ENCODE peak calls at places on chromosomes 13 and 19, in five cellular contexts. L, Y, P, O and S are unnamed samples.

GRCh38 chr13:91249370-91249769 is 98.1 kb upstream of the MIR17HG start:
- DNase-seq in L (no peak), Y (no peak), O (no peak), P (no peak), S (no peak)

GRCh38 chr13:41145136-41145908 is 12.7 kb upstream of the KBTBD6 start:
- DNase-seq in O (peak), Y (no peak), L (no peak), P (no peak), S (no peak)

GRCh38 chr13:26485288-26485687 is 72.2 kb upstream of the WASF3 start:
- DNase-seq in P (no peak), L (no peak), Y (no peak), O (no peak), S (no peak)

GRCh38 chr19:33393286-33394005 is 19.9 kb downstream of the CEBPG start:
- DNase-seq in Y (no peak), L (no peak), O (no peak), P (no peak), S (no peak)

GRCh38 chr13:100510208-100510997 is 78.2 kb downstream of the GGACT start:
- DNase-seq in Y (no peak), O (no peak), P (no peak), L (no peak), S (no peak)

GRCh38 chr13:39273953-39274352 is 235.7 kb downstream of the NHLRC3 start:
- DNase-seq in P (peak), L (no peak), Y (no peak), O (no peak), S (no peak)

GRCh38 chr19:5394907-5395505 is 54.4 kb upstream of the PTPRS start:
- DNase-seq in L (no peak), P (no peak), O (no peak), Y (peak), S (no peak)

GRCh38 chr13:103218253-103218652 is 152.0 kb upstream of the SLC10A2 start:
- DNase-seq in L (no peak), Y (no peak), P (no peak), O (no peak), S (no peak)

GRCh38 chr19:4390017-4390861 is 10.1 kb downstream of the SH3GL1 start:
- DNase-seq in L (no peak), Y (peak), P (no peak), O (no peak), S (no peak)

GRCh38 chr13:39016789-39017188 is 21.1 kb downstream of the PROSER1 start:
- DNase-seq in P (peak), O (no peak), Y (peak), L (no peak), S (no peak)

GRCh38 chr19:29098863-29099481 is 114.0 kb downstream of the UQCRFS1 start:
- DNase-seq in Y (no peak), O (peak), L (no peak), P (peak), S (no peak)

GRCh38 chr13:87954116-87954515 is 282.9 kb downstream of the SLITRK5 start:
- DNase-seq in O (no peak), L (no peak), Y (no peak), P (no peak), S (no peak)

GRCh38 chr13:41098761-41099160 is 33.8 kb downstream of the KBTBD6 start:
- DNase-seq in O (no peak), Y (no peak), P (no peak), L (no peak), S (no peak)

GRCh38 chr19:42198676-42199439 is 18.6 kb downstream of the DEDD2 start:
- DNase-seq in L (peak), P (no peak), Y (no peak), O (no peak), S (no peak)

GRCh38 chr13:27242642-27243185 is 8.6 kb upstream of the RPL21 start:
- DNase-seq in O (no peak), L (no peak), P (no peak), Y (no peak), S (no peak)

GRCh38 chr13:41645313-41645712 is 188.0 kb downstream of the RGCC start:
- DNase-seq in P (peak), O (peak), L (no peak), Y (no peak), S (no peak)

GRCh38 chr19:17753976-17754375 is 2.7 kb downstream of the FCHO1 start:
- DNase-seq in P (no peak), Y (no peak), L (no peak), O (no peak), S (no peak)

GRCh38 chr19:45049073-45049736 is 10.4 kb downstream of the CLASRP start:
- DNase-seq in O (no peak), L (no peak), P (no peak), Y (no peak), S (no peak)

GRCh38 chr19:44570984-44571684 is 41.7 kb upstream of the CEACAM20 start:
- DNase-seq in P (peak), L (peak), Y (peak), O (peak), S (no peak)

GRCh38 chr13:45496942-45497341 is 32.2 kb downstream of the COG3 start:
- DNase-seq in O (no peak), Y (no peak), P (no peak), L (no peak), S (no peak)

GRCh38 chr13:45503658-45504057 is 38.9 kb downstream of the COG3 start:
- DNase-seq in L (no peak), Y (no peak), P (no peak), O (no peak), S (no peak)

GRCh38 chr13:45506811-45507210 is 42.1 kb downstream of the COG3 start:
- DNase-seq in Y (no peak), L (no peak), P (no peak), O (no peak), S (no peak)

GRCh38 chr13:45500492-45501174 is 35.9 kb downstream of the COG3 start:
- DNase-seq in L (no peak), Y (no peak), P (no peak), O (peak), S (no peak)

DNA sequence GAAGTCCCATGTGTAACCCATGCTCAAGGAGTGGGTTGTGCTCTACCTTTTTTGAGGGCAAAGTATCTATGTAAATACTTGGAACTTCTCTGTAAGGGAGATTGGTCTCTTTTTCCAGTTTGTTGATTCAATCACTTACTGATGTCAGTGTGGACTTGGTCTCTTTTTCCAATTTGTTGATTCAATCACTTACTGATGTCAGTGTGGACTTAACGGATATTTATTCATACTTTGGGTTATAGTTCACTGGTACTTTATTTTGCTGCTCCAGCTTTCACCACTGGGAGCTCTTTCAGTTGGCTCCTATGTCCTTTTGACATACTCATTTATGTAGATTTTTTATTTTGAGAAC is 36.4 kb downstream of the COG3 start:
- DNase-seq in L (no peak), O (no peak), Y (no peak), P (no peak), S (no peak)
- TF ChIP-seq CTCF in L (no peak), O (peak), Y (no peak), P (no peak), S (no peak)

GRCh38 chr19:49799798-49800376 is 13.2 kb downstream of the FUZ start:
- DNase-seq in Y (no peak), L (no peak), P (no peak), O (no peak), S (no peak)
- TF ChIP-seq CTCF in Y (no peak), L (no peak), P (no peak), O (no peak), S (no peak)

GRCh38 chr13:67410645-67411044 is 180.5 kb upstream of the PCDH9 start:
- DNase-seq in P (no peak), O (no peak), Y (no peak), L (no peak), S (no peak)

GRCh38 chr13:67421475-67421874 is 191.3 kb upstream of the PCDH9 start:
- DNase-seq in Y (no peak), O (no peak), P (no peak), L (no peak), S (no peak)

DNA sequence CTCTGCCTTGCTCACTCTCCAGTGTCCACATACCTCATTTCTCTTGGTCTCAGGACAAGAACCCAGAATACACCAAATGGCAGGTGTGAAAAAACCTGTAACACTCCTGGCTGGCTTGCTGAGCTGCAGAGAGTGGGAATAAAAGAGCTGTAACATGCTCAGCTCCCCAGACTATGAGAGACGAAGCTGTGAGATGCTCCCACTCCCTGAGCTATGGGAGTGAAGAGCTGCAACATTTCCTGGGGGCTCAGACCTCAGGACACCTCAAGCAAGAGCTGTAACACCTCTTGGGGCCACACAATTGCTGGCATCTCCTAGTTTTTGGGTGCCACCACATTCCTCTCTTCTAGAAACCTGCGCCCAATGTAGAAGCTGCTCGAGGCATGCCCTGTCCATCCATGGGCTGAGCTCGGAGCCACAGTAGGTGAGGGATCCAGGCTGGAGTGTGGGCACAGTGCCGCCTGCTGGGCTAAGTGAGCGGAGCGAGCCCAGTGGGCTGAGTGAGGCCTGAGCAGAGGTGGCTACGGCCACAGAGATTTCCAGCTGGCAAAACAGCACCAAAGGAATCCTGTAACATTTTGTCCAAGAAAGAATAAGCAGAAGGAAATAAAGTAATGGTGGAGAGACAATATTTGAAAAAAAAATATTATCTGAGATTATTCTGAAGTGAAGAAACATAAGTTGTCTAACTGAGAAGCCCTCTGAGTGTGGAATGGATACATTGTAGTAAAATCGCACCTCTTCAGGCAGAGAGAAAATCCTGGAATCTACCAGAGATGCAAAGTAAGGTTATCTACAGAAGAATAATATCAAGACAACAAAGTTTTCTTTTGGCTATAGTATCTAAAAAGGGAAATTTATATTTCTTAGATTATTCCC is 186.2 kb upstream of the PCDH9 start:
- DNase-seq in Y (peak), L (no peak), O (peak), P (peak), S (no peak)
- TF ChIP-seq CTCF in Y (peak), L (no peak), O (peak), P (peak), S (no peak)

DNA sequence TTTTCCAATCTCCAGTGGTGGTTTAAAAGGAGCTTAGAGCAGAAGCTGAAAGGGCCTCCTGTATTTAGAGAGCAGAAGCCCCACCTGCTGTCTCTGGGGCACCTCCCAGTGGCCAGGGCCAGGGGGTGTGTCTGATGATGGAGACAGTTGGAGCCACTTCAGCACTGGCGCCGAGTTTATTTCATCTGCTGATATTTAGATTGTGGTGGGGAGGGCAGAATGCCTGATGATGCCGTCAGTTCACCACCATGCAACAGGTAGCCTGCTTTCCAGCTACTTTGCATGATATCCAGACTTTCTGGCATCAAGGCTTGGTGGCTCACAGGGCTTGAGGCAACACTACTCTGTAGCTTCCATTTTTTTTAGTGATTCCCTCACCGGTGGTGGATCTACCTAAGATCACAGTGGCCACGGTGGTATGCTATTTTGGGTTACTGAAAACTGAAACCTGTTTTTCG is 371.9 kb downstream of the KCNRG start:
- DNase-seq in P (no peak), L (no peak), O (no peak), Y (peak), S (peak)
- TF ChIP-seq CTCF in P (no peak), L (no peak), O (peak), Y (no peak), S (no peak)

GRCh38 chr13:34000955-34001354 is 183.0 kb downstream of the RFC3 start:
- DNase-seq in O (no peak), P (no peak), Y (no peak), L (no peak), S (no peak)
- TF ChIP-seq CTCF in O (no peak), P (no peak), Y (no peak), L (no peak), S (no peak)

GRCh38 chr13:30720470-30720869 is 14.9 kb upstream of the ALOX5AP start:
- DNase-seq in O (no peak), P (no peak), L (no peak), Y (no peak), S (no peak)

GRCh38 chr13:30715837-30716236 is 19.5 kb upstream of the ALOX5AP start:
- DNase-seq in P (no peak), L (no peak), O (no peak), Y (no peak), S (no peak)

GRCh38 chr13:30722361-30722760 is 13.0 kb upstream of the ALOX5AP start:
- DNase-seq in L (no peak), P (no peak), Y (no peak), O (no peak), S (no peak)

GRCh38 chr13:30718661-30719520 is 16.5 kb upstream of the ALOX5AP start:
- DNase-seq in O (peak), P (peak), Y (no peak), L (no peak), S (no peak)

DNA sequence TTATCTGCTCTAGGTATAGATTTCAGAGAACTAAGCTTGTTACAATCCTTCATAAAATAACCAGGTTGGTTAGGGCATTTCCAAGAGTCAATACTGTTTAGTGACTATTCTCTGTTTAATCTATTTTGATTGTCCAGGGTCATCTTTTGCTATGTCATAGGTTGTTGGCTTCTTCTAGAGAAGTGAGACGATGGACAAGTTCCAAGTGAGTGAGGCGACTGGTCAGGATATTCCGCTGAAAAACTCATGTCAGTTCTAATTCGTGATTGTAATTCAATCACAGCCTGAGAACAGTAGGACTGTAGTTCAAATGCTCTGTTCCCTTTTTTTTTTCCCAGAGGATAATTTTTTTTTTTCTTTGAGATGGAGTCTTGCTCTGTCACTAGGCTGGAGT is 15.8 kb upstream of the ALOX5AP start:
- DNase-seq in L (no peak), Y (no peak), O (no peak), P (no peak), S (no peak)
- TF ChIP-seq CTCF in L (no peak), Y (no peak), O (no peak), P (no peak), S (no peak)

GRCh38 chr13:64912141-64912540 is 2318.0 kb downstream of the PCDH9 start:
- DNase-seq in O (peak), L (no peak), P (peak), Y (no peak), S (no peak)

GRCh38 chr13:64910061-64910460 is 2320.1 kb downstream of the PCDH9 start:
- DNase-seq in L (no peak), P (no peak), Y (no peak), O (no peak), S (no peak)

GRCh38 chr13:64909184-64909583 is 2321.0 kb downstream of the PCDH9 start:
- DNase-seq in O (no peak), L (no peak), P (no peak), Y (no peak), S (no peak)
- TF ChIP-seq CTCF in O (no peak), L (no peak), P (no peak), Y (no peak), S (no peak)

GRCh38 chr13:112751617-112752016 is 61.8 kb downstream of the ATP11A start:
- DNase-seq in P (no peak), L (no peak), Y (no peak), O (no peak), S (no peak)

GRCh38 chr13:112746044-112746443 is 56.2 kb downstream of the ATP11A start:
- DNase-seq in Y (no peak), P (no peak), O (no peak), L (no peak), S (no peak)

GRCh38 chr13:112750570-112750969 is 60.7 kb downstream of the ATP11A start:
- DNase-seq in P (no peak), Y (no peak), O (no peak), L (no peak), S (no peak)

GRCh38 chr13:112747256-112747655 is 57.4 kb downstream of the ATP11A start:
- DNase-seq in Y (no peak), O (no peak), P (no peak), L (no peak), S (no peak)

GRCh38 chr13:112748947-112749346 is 59.1 kb downstream of the ATP11A start:
- DNase-seq in P (no peak), L (no peak), Y (no peak), O (no peak), S (no peak)
- TF ChIP-seq CTCF in P (no peak), L (no peak), Y (no peak), O (no peak), S (no peak)